ENCODE peak calls at places on chromosomes 6 and 20, in nine cellular contexts. T is A549, Z is transverse colon, D is thyroid gland, I is tibial nerve, O is sigmoid colon, P is lower leg skin, G is esophagus squamous epithelium, Q is Peyer's patch. V is an unnamed sample.

GRCh38 chr20:47274449-47275108 is 81.9 kb downstream of the ZMYND8 start:
- DNase-seq in Z (no peak), G (no peak), P (peak), O (peak), T (peak), D (no peak), I (no peak), Q (no peak), V (no peak)

GRCh38 chr20:9617940-9618339 is 103.5 kb downstream of the LAMP5 start:
- DNase-seq in Z (no peak), P (no peak), D (no peak), Q (no peak), T (peak), I (no peak), O (no peak), G (no peak), V (no peak)

GRCh38 chr6:99458319-99458718 is 33.2 kb upstream of the PNISR start:
- DNase-seq in Z (no peak), D (no peak), I (no peak), T (no peak), G (no peak), Q (no peak), O (no peak), P (no peak), V (no peak)

GRCh38 chr6:161694995-161695394 is 421.1 kb upstream of the AGPAT4 start:
- DNase-seq in D (no peak), Z (no peak), Q (no peak), G (no peak), O (no peak), T (no peak), I (no peak), P (no peak), V (no peak)

GRCh38 chr6:41715779-41716515 is 19.5 kb downstream of the TFEB start:
- DNase-seq in Z (no peak), T (no peak), D (no peak), O (no peak), Q (no peak), P (no peak), G (no peak), I (no peak), V (no peak)

GRCh38 chr6:15715851-15716250 is 53.0 kb upstream of the DTNBP1 start:
- DNase-seq in P (no peak), O (no peak), T (no peak), I (no peak), Q (no peak), Z (no peak), G (no peak), D (no peak), V (no peak)

GRCh38 chr6:15507221-15507620 is 155.6 kb downstream of the DTNBP1 start:
- DNase-seq in Q (no peak), P (peak), O (peak), D (no peak), G (no peak), Z (no peak), T (no peak), I (no peak), V (no peak)

GRCh38 chr6:126625019-126625418 is 285.1 kb downstream of the CENPW start:
- DNase-seq in P (no peak), D (no peak), T (no peak), I (no peak), G (no peak), O (no peak), Q (no peak), Z (no peak), V (no peak)

GRCh38 chr6:32462609-32463008 is 22.9 kb downstream of the HLA-DRA start:
- DNase-seq in T (no peak), G (no peak), P (no peak), O (no peak), I (no peak), D (no peak), Z (no peak), Q (no peak), V (no peak)

GRCh38 chr20:37284691-37285124 is 4.7 kb upstream of the MANBAL start:
- DNase-seq in Z (no peak), G (no peak), Q (no peak), O (no peak), P (no peak), T (no peak), I (no peak), D (no peak), V (no peak)

GRCh38 chr20:13418263-13419229 is 197.5 kb downstream of the ISM1 start:
- DNase-seq in I (no peak), P (no peak), T (no peak), G (no peak), O (no peak), D (no peak), Q (no peak), Z (no peak), V (no peak)

GRCh38 chr6:130713144-130713543 is 114.1 kb upstream of the SMLR1 start:
- DNase-seq in Q (no peak), G (no peak), Z (no peak), I (no peak), T (no peak), D (no peak), P (no peak), O (no peak), V (no peak)

GRCh38 chr20:35187584-35188190 is 15.8 kb downstream of the PROCR start:
- DNase-seq in T (no peak), I (no peak), Q (no peak), G (no peak), O (no peak), P (no peak), Z (no peak), D (no peak), V (no peak)

GRCh38 chr6:16228709-16229665 is 9.4 kb upstream of the GMPR start:
- DNase-seq in Q (no peak), P (no peak), I (no peak), O (no peak), T (no peak), D (no peak), G (no peak), Z (peak), V (no peak)

GRCh38 chr6:111872521-111873177 is 603 bp downstream of the FYN start:
- DNase-seq in T (no peak), I (peak), Z (peak), G (no peak), Q (peak), O (peak), P (peak), D (peak), V (peak)

GRCh38 chr6:2909718-2910117 is 6.6 kb upstream of the SERPINB9 start:
- DNase-seq in Z (no peak), Q (no peak), G (no peak), I (no peak), O (no peak), P (no peak), D (no peak), T (no peak), V (no peak)

GRCh38 chr6:167993169-167993568 is 4.3 kb upstream of the KIF25 start:
- DNase-seq in P (peak), D (no peak), I (no peak), Z (no peak), Q (no peak), O (no peak), T (no peak), G (no peak), V (peak)

GRCh38 chr6:131000544-131000943 is 62.5 kb downstream of the EPB41L2 start:
- DNase-seq in D (no peak), T (no peak), I (no peak), O (no peak), Q (no peak), Z (no peak), G (no peak), P (no peak), V (no peak)

GRCh38 chr6:122995930-122996796 is at the start of gene CLVS2:
- DNase-seq in Q (no peak), G (no peak), D (no peak), P (no peak), I (no peak), O (peak), T (peak), Z (no peak), V (no peak)

GRCh38 chr6:105452924-105453756 is 50.3 kb upstream of the PREP start:
- DNase-seq in Z (peak), Q (no peak), P (no peak), I (no peak), G (no peak), O (no peak), D (peak), T (no peak), V (no peak)

GRCh38 chr6:21396313-21396712 is 197.2 kb upstream of the SOX4 start:
- DNase-seq in Z (no peak), Q (no peak), I (no peak), P (no peak), T (no peak), O (no peak), D (no peak), G (no peak), V (no peak)

GRCh38 chr20:39886650-39887190 is 802.3 kb downstream of the MAFB start:
- DNase-seq in I (no peak), T (no peak), O (peak), D (no peak), Z (peak), G (no peak), P (no peak), Q (no peak), V (peak)

GRCh38 chr6:45608252-45608911 is 230.6 kb upstream of the SUPT3H start:
- DNase-seq in O (no peak), P (no peak), I (no peak), T (no peak), G (no peak), Z (no peak), Q (no peak), D (no peak), V (no peak)

GRCh38 chr6:156944412-156944811 is 167.2 kb downstream of the ARID1B start:
- DNase-seq in D (no peak), Q (no peak), O (no peak), Z (no peak), G (no peak), P (no peak), T (no peak), I (no peak), V (no peak)

GRCh38 chr6:160238786-160239751 is 19.6 kb downstream of the SLC22A2 start:
- DNase-seq in I (no peak), Z (peak), O (no peak), G (no peak), T (no peak), D (no peak), Q (peak), P (no peak), V (no peak)

GRCh38 chr6:133187114-133187513 is 54.0 kb upstream of the EYA4 start:
- DNase-seq in D (no peak), I (no peak), G (no peak), O (no peak), Q (no peak), T (no peak), Z (no peak), P (no peak), V (no peak)

GRCh38 chr6:160767019-160767646 is 65.1 kb downstream of the PLG start:
- DNase-seq in P (peak), Q (peak), G (no peak), Z (peak), I (peak), O (peak), T (peak), D (peak), V (peak)

GRCh38 chr6:29564875-29565274 is 5.3 kb upstream of the UBD start:
- DNase-seq in P (no peak), G (no peak), O (no peak), Q (no peak), I (no peak), D (no peak), Z (no peak), T (no peak), V (no peak)

GRCh38 chr6:125197795-125198269 is 44.3 kb downstream of the TPD52L1 start:
- DNase-seq in Z (peak), P (no peak), Q (peak), I (peak), G (no peak), O (peak), D (peak), T (peak), V (peak)

GRCh38 chr20:22106308-22106938 is 401.0 kb downstream of the PAX1 start:
- DNase-seq in P (no peak), I (no peak), G (no peak), O (no peak), Z (no peak), T (peak), D (no peak), Q (no peak), V (no peak)

GRCh38 chr6:116113386-116113785 is 12.5 kb downstream of the COL10A1 start:
- DNase-seq in D (no peak), Q (no peak), Z (no peak), I (no peak), P (no peak), T (no peak), G (no peak), O (no peak), V (no peak)

GRCh38 chr6:99613398-99613704 is 6.7 kb downstream of the PRDM13 start:
- DNase-seq in D (no peak), Q (peak), Z (peak), T (peak), O (no peak), G (no peak), I (no peak), P (peak), V (no peak)

GRCh38 chr6:124795879-124796838 is 166.1 kb upstream of the RNF217 start:
- DNase-seq in I (no peak), D (peak), Z (no peak), T (no peak), O (no peak), P (no peak), G (no peak), Q (no peak), V (peak)

GRCh38 chr6:137416376-137417109 is 77.7 kb downstream of the OLIG3 start:
- DNase-seq in G (no peak), P (no peak), D (no peak), O (no peak), I (no peak), Q (no peak), T (no peak), Z (no peak), V (no peak)

GRCh38 chr6:7546832-7547714 is 5.6 kb downstream of the DSP start:
- DNase-seq in Q (no peak), T (no peak), G (no peak), Z (peak), P (no peak), I (no peak), O (no peak), D (peak), V (no peak)

GRCh38 chr6:7543761-7544424 is 2.4 kb downstream of the DSP start:
- DNase-seq in Z (no peak), Q (peak), G (no peak), I (no peak), P (no peak), D (peak), T (no peak), O (no peak), V (no peak)

GRCh38 chr6:7546383-7546782 is 4.9 kb downstream of the DSP start:
- DNase-seq in G (no peak), I (no peak), D (no peak), Z (no peak), O (no peak), Q (no peak), T (no peak), P (no peak), V (no peak)

GRCh38 chr6:7544597-7544996 is 3.1 kb downstream of the DSP start:
- DNase-seq in T (no peak), D (no peak), P (no peak), Z (no peak), O (no peak), Q (no peak), G (no peak), I (no peak), V (no peak)

DNA sequence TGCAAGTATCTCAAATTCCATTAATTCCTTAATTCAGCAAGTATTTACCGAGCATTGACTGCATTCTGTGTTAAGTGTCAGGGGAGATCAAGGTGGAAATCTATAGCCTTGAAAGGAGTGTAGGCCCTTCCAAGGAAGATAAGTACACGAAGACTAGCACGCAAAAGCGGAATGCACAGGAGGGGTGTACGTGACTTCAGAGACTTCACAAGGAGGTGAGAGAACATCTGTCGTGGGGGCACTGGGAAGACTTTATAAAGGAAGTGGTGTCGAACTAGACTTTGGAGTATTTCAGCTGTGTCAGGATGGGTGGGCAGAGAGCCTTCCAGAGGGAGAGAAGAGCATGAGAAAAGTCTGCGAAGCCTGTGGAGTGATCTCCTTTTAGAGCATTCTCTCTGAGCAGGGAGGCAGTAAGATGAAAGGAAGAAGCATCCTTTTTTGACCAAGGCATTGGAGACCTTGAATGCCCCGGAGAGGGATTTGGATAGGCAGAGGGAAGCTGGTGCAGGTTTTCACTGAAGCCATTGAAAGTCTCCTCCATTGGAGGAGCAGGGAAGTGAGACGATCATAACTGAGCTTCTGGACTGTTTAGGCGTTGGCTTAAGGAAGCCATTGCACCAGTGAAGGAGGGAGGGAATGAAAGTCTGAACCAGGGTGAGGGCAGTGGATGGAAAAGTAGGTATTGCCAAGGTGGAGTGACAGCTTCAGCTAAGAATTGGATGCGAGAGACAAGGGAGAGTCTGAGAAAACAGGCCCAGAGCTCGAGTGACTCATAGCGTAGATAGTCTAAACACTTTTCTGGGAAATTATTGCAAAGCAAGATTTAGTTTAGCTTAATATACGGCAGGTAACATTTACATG is 4.3 kb downstream of the DSP start:
- DNase-seq in O (no peak), T (no peak), D (no peak), P (no peak), Q (no peak), I (no peak), Z (no peak), G (no peak), V (no peak)
- TF ChIP-seq POLR2A in O (no peak), T (no peak), D (no peak), P (no peak), Q (peak), I (no peak), Z (peak), G (no peak), V (no peak)

GRCh38 chr20:63696628-63697356 is at the start of gene TNFRSF6B:
- DNase-seq in P (peak), G (no peak), O (peak), D (no peak), Q (peak), T (no peak), Z (peak), I (no peak), V (peak)

GRCh38 chr20:63697357-63697867 is 960 bp downstream of the TNFRSF6B start:
- DNase-seq in D (no peak), Z (peak), Q (no peak), P (peak), T (no peak), I (no peak), O (peak), G (no peak), V (no peak)

GRCh38 chr20:63695419-63696310 is 787 bp upstream of the TNFRSF6B start:
- DNase-seq in I (no peak), T (no peak), Z (no peak), D (no peak), O (peak), P (no peak), Q (peak), G (no peak), V (peak)

GRCh38 chr20:63694596-63695418 is 1.6 kb upstream of the TNFRSF6B start:
- DNase-seq in O (peak), P (no peak), D (no peak), Q (peak), T (no peak), I (no peak), G (no peak), Z (no peak), V (no peak)

DNA sequence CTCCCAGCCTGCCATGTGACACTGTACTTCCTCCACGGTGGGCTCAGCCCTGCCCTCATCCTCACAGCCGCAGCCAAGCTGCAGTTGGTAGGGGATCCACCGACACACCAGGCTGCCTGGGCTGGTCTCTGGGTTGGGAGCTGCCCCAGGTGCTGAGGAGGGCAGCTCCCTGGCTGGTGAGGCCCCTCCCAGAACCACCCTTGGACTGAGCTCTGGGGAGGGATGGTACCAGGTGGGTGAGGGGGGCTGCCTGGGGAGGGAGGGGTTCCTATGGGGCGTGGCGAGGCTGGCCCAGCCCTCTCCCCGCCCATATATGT is 183 bp upstream of the TNFRSF6B start:
- DNase-seq in G (no peak), D (no peak), I (no peak), P (peak), Z (peak), T (no peak), O (peak), Q (peak), V (no peak)
- TF ChIP-seq POLR2A in G (no peak), D (no peak), I (no peak), P (no peak), Z (no peak), T (no peak), O (no peak), Q (no peak), V (no peak)

DNA sequence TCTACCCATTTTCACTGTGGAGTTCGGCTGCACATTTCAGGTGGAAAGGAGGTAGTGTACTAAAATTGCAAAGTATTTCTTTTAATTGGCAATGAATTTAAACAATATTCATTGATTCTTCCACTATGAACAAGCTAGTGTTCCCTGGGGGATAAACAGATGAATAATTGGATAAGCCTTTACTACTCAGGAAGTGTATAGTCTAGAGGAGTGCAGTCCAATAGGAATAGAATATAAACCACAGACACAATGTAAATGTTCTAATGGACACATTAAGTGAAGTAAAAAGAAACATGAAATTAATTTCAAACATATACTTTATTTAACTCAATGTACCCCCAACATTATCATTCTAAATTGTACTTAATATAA is 28.7 kb downstream of the SGK1 start:
- DNase-seq in T (no peak), Z (no peak), G (no peak), Q (no peak), D (no peak), I (no peak), O (no peak), P (no peak), V (no peak)
- TF ChIP-seq POLR2A in T (no peak), Z (no peak), G (no peak), Q (no peak), D (no peak), I (no peak), O (no peak), P (no peak), V (no peak)

DNA sequence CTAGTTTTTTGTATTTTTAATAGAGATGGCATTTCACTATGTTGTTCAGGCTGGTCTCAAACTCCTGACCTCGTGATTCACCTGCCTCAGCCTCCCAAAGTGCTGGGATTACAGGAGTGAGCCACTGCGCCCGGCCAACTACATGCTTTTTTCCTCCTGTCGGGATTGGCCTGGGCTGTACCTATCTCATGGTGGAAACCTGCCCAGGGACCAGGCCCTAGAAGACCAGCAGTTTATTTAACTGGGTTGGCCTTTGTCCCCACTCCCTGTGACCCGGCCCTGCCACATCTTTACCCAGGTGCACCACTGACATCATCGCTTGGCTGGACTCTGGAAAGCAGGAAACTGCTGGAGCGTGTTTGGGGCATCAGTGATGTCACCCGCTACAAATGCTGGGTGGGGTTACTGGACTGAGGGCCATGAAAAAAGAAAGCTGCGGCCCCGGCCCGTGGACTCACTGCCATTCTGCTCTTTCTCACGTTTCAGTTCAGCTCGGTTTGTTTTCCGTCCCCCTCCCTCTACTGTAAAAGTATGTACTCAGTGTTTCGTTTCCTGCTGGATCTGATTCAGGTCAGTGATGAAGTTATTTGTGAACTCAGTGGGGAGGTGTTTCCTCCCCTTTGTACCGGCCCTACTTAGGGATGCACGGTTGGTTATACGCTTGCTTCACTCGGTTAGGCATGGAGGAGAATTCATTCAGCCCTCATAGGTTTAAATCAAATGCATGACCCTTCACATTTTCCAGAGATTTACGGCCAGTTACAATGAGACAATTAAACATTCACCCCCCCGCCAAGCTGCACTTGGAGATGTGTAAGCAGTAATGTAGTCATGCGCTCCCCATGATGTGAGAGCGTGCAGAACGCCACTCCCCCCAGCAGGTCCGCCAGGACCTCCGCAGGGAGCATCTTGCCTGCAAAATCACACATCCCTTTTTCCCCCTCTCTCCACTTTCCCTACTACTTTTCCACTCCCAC is 179.3 kb downstream of the MTHFD1L start:
- DNase-seq in Z (peak), D (peak), T (peak), P (peak), G (no peak), Q (peak), O (peak), I (peak), V (peak)
- TF ChIP-seq POLR2A in Z (peak), D (no peak), T (no peak), P (no peak), G (no peak), Q (peak), O (no peak), I (no peak), V (no peak)